ENCODE peak calls at places on chromosomes 7 and 10, in five cellular contexts. One of them, this sample, is unnamed.

GRCh38 chr7:2231992-2232765 is 566 bp downstream of the MAD1L1 start:
- DNase-seq in spleen: peak; percentile 87
- DNase-seq in AG04450: no peak
- DNase-seq in cardiac fibroblast: no peak
- DNase-seq in heart left ventricle: no peak
- DNase-seq in this sample: peak; percentile 23

GRCh38 chr10:86349940-86350630 is 16.5 kb downstream of the GRID1 start:
- DNase-seq in spleen: peak; percentile 59
- DNase-seq in AG04450: no peak
- DNase-seq in cardiac fibroblast: no peak
- DNase-seq in heart left ventricle: peak; percentile 3
- DNase-seq in this sample: no peak

GRCh38 chr10:91215384-91215783 is 5.1 kb upstream of the PCGF5 start:
- DNase-seq in spleen: no peak
- DNase-seq in AG04450: no peak
- DNase-seq in cardiac fibroblast: no peak
- DNase-seq in heart left ventricle: no peak
- DNase-seq in this sample: no peak

GRCh38 chr10:48981310-48981907 is 41.8 kb upstream of the LRRC18 start:
- DNase-seq in spleen: peak; percentile 85
- DNase-seq in AG04450: peak; percentile 13
- DNase-seq in cardiac fibroblast: peak; percentile 49
- DNase-seq in heart left ventricle: peak; percentile 68
- DNase-seq in this sample: peak; percentile 64

GRCh38 chr7:50748472-50748871 is 34.2 kb downstream of the GRB10 start:
- DNase-seq in spleen: no peak
- DNase-seq in AG04450: no peak
- DNase-seq in cardiac fibroblast: no peak
- DNase-seq in heart left ventricle: no peak
- DNase-seq in this sample: no peak

GRCh38 chr7:77913977-77914607 is 115.5 kb downstream of the PHTF2 start:
- DNase-seq in spleen: no peak
- DNase-seq in AG04450: no peak
- DNase-seq in cardiac fibroblast: no peak
- DNase-seq in heart left ventricle: no peak
- DNase-seq in this sample: peak; percentile 49

GRCh38 chr7:79403879-79404278 is 49.6 kb downstream of the MAGI2 start:
- DNase-seq in spleen: no peak
- DNase-seq in AG04450: no peak
- DNase-seq in cardiac fibroblast: no peak
- DNase-seq in heart left ventricle: no peak
- DNase-seq in this sample: no peak

GRCh38 chr10:109619914-109620313 is 303.4 kb downstream of the XPNPEP1 start:
- DNase-seq in spleen: no peak
- DNase-seq in AG04450: no peak
- DNase-seq in cardiac fibroblast: no peak
- DNase-seq in heart left ventricle: no peak
- DNase-seq in this sample: no peak

GRCh38 chr10:94677691-94678090 is 5.8 kb upstream of the CYP2C18 start:
- DNase-seq in spleen: no peak
- DNase-seq in AG04450: no peak
- DNase-seq in cardiac fibroblast: no peak
- DNase-seq in heart left ventricle: no peak
- DNase-seq in this sample: peak; percentile 2

GRCh38 chr10:88991161-88991899 is 732 bp downstream of the FAS start:
- DNase-seq in spleen: peak; percentile 92
- DNase-seq in AG04450: no peak
- DNase-seq in cardiac fibroblast: peak; percentile 76
- DNase-seq in heart left ventricle: peak; percentile 84
- DNase-seq in this sample: peak; percentile 88

GRCh38 chr7:10412426-10413019 is 561.1 kb upstream of the PHF14 start:
- DNase-seq in spleen: no peak
- DNase-seq in AG04450: no peak
- DNase-seq in cardiac fibroblast: peak; percentile 41
- DNase-seq in heart left ventricle: no peak
- DNase-seq in this sample: peak; percentile 54

GRCh38 chr10:132113206-132113605 is 47.5 kb downstream of the JAKMIP3 start:
- DNase-seq in spleen: peak; percentile 39
- DNase-seq in AG04450: no peak
- DNase-seq in cardiac fibroblast: no peak
- DNase-seq in heart left ventricle: no peak
- DNase-seq in this sample: no peak

GRCh38 chr10:72254891-72255568 is 18.7 kb upstream of the DDIT4 start:
- DNase-seq in spleen: peak; percentile 92
- DNase-seq in AG04450: no peak
- DNase-seq in cardiac fibroblast: peak; percentile 92
- DNase-seq in heart left ventricle: peak; percentile 94
- DNase-seq in this sample: peak; percentile 93

GRCh38 chr7:12154119-12154518 is 57.0 kb upstream of the TMEM106B start:
- DNase-seq in spleen: no peak
- DNase-seq in AG04450: no peak
- DNase-seq in cardiac fibroblast: no peak
- DNase-seq in heart left ventricle: no peak
- DNase-seq in this sample: no peak

GRCh38 chr10:64771253-64771652 is 1250.1 kb downstream of the REEP3 start:
- DNase-seq in spleen: no peak
- DNase-seq in AG04450: no peak
- DNase-seq in cardiac fibroblast: no peak
- DNase-seq in heart left ventricle: no peak
- DNase-seq in this sample: no peak

GRCh38 chr7:158778476-158778875 is 50.8 kb downstream of the ESYT2 start:
- DNase-seq in spleen: no peak
- DNase-seq in AG04450: peak; percentile 16
- DNase-seq in cardiac fibroblast: no peak
- DNase-seq in heart left ventricle: no peak
- DNase-seq in this sample: peak; percentile 65

GRCh38 chr7:26704786-26705185 is 159.6 kb downstream of the SKAP2 start:
- DNase-seq in spleen: no peak
- DNase-seq in AG04450: no peak
- DNase-seq in cardiac fibroblast: peak; percentile 16
- DNase-seq in heart left ventricle: no peak
- DNase-seq in this sample: peak; percentile 69

GRCh38 chr10:88792656-88793055 is 9.9 kb upstream of the LIPM start:
- DNase-seq in spleen: peak; percentile 81
- DNase-seq in AG04450: no peak
- DNase-seq in cardiac fibroblast: peak; percentile 81
- DNase-seq in heart left ventricle: peak; percentile 38
- DNase-seq in this sample: peak; percentile 83

GRCh38 chr10:9015005-9015404 is 960.5 kb downstream of the GATA3 start:
- DNase-seq in spleen: no peak
- DNase-seq in AG04450: no peak
- DNase-seq in cardiac fibroblast: no peak
- DNase-seq in heart left ventricle: no peak
- DNase-seq in this sample: no peak

GRCh38 chr7:14457567-14458453 is 444.7 kb downstream of the DGKB start:
- DNase-seq in spleen: peak; percentile 64
- DNase-seq in AG04450: peak; percentile 70
- DNase-seq in cardiac fibroblast: peak; percentile 93
- DNase-seq in heart left ventricle: peak; percentile 71
- DNase-seq in this sample: peak; percentile 92

GRCh38 chr7:81594767-81595166 is 175.1 kb downstream of the HGF start:
- DNase-seq in spleen: no peak
- DNase-seq in AG04450: no peak
- DNase-seq in cardiac fibroblast: peak; percentile 95
- DNase-seq in heart left ventricle: peak; percentile 38
- DNase-seq in this sample: no peak

GRCh38 chr10:86333813-86334514 is 32.6 kb downstream of the GRID1 start:
- DNase-seq in spleen: peak; percentile 60
- DNase-seq in AG04450: no peak
- DNase-seq in cardiac fibroblast: no peak
- DNase-seq in heart left ventricle: no peak
- DNase-seq in this sample: no peak

DNA sequence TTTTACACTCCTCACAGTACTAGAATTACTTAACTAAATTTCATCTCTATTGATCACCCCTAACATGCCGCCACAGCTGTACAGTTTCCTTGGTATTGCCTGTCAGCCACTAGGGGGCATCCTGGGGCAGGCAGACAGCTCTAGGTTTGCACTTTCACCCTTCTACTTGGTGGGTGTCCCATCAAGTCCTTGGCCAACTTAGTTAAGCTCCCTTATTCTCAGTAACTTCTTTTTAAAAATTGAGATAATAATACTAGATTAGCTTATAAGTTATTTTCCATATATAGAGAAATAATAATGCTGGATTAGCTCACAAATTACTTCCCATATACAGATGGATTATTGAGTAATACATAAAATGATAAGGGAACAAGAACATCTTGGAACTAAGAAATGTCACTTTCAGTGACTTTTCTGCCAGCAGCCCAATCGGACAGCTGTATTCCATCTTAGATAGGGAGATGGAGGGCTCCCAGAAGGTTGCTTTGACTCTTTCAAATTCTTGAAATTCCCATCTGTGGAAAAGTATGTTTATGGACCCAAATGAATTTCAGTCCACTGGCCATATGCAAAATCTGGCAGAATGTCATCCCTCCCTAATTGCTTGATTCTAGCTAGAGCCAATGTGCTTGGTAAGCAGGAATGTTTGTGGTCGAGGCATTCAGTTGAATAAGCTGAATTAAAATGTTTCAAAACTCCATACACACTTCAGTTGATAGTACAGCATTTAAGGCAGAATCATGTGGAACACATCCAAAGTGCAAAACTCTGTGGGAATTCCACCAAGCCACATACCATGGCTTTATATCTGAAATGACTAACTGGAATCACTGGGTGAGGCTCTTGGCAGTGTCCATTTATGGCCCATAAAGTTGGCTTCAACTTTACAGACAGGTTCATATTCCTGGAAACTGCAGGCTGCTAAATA is 309.7 kb downstream of the CSTF2T start:
- DNase-seq in spleen: no peak
- DNase-seq in AG04450: peak; percentile 97
- DNase-seq in cardiac fibroblast: peak; percentile 99
- DNase-seq in heart left ventricle: peak; percentile 37
- DNase-seq in this sample: peak; percentile 94
- TF ChIP-seq CTCF in spleen: peak; percentile 58
- TF ChIP-seq CTCF in AG04450: peak; percentile 62
- TF ChIP-seq CTCF in cardiac fibroblast: peak; percentile 87
- TF ChIP-seq CTCF in heart left ventricle: peak; percentile 68
- TF ChIP-seq CTCF in this sample: peak; percentile 80

DNA sequence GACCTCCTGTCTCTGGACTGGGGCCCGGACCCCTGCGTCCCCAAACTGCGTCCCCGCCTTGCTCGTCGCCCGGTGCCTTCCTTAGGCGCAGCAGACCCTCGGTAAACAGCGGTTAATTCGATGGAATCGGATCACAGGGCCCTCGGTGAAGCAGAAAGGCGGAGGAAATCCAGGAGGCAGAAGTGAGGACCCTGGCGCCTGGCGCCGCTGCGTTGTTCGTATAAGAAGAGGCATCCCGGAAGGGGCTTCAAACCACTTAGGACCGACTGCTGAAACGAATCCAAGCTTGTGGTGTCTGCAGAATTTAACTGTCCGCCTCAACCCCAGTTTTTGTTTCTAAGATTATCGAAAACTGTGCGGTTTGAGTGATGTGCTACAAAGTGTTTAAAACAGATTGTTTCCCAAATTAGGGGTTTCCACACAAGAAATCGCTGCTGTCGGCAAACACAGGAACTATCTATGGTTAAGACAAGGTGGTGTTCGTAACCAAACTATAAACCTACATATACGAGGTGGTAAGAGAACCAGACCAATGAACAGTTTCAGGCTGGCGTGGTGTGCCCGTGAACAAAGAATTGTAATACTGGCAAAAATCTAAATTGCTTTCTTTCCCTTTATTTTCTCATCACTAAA is 760 bp upstream of the DGKI start:
- DNase-seq in spleen: no peak
- DNase-seq in AG04450: no peak
- DNase-seq in cardiac fibroblast: no peak
- DNase-seq in heart left ventricle: no peak
- DNase-seq in this sample: no peak
- H3K4me3 ChIP-seq in spleen: peak overlapping the region; percentile 26
- H3K4me3 ChIP-seq in AG04450: peak overlapping the region; percentile 62
- H3K4me3 ChIP-seq in cardiac fibroblast: peak overlapping the region; percentile 56
- H3K4me3 ChIP-seq in heart left ventricle: peak overlapping the region; percentile 39
- H3K4me3 ChIP-seq in this sample: peak overlapping the region; percentile 53

DNA sequence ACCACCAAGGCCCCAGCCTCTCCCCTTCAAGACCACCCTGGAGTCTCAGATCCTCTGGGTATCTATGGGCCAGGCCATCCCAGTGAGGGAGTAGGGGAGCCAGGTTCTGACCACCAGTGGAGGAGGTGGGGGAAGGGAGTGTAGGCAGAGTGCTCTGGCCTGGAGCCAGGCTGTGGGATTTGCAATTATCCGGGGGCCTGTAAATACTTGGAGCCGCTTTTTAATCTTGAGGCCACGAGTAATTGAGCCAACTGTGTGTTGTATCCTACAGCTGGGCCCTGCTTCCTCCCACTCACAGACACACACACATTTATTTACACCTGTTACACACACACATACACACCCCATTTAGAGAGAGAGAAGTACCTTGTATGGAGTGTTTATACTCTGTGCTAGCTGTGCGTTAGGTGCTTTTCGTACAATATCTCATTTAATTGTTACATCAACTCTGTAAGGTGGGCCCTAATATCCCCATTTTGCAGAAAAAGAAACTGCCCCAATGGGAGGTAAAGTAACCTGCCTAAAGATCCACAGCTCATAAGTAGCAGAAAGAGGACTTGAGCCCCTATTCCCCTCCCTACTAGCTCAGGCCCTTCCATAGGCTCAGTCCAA is 23.9 kb upstream of the RBM20 start:
- DNase-seq in spleen: no peak
- DNase-seq in AG04450: no peak
- DNase-seq in cardiac fibroblast: no peak
- DNase-seq in heart left ventricle: no peak
- DNase-seq in this sample: no peak
- TF ChIP-seq CTCF in spleen: no peak
- TF ChIP-seq CTCF in AG04450: no peak
- TF ChIP-seq CTCF in cardiac fibroblast: no peak
- TF ChIP-seq CTCF in heart left ventricle: no peak
- TF ChIP-seq CTCF in this sample: no peak

DNA sequence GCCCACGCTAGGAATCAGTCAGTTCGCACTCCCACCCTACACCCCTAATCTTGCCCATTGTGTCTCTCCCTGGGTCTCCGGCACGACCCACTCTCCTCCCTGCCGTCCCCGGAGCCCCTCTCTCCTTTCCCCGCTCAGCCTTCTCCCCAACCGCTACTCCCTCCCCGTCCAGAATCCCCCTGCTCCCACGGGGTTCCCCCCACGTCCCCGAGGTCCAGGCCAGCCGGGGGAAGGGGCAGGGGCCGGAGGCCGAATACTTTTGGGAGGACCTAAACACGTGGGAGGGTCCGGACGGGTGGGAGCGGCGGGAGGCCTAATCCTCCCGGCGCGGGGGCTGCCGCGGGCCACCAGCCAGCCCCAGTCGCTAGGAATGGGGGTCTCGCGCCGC is 560 bp downstream of the RARRES2 start:
- DNase-seq in spleen: no peak
- DNase-seq in AG04450: no peak
- DNase-seq in cardiac fibroblast: no peak
- DNase-seq in heart left ventricle: no peak
- DNase-seq in this sample: no peak
- H3K4me3 ChIP-seq in spleen: peak overlapping the region; percentile 35
- H3K4me3 ChIP-seq in AG04450: peak overlapping the region; percentile 46
- H3K4me3 ChIP-seq in cardiac fibroblast: peak overlapping the region; percentile 58
- H3K4me3 ChIP-seq in heart left ventricle: peak overlapping the region; percentile 46
- H3K4me3 ChIP-seq in this sample: peak overlapping the region; percentile 48

This sample was measured in choroid plexus epithelial cell.